ENCODE peak calls at places on chromosome 9, in ten cellular contexts. Y is WTC11; E is cardiac septum; D is activated CD8-positive, alpha-beta T cell treated with anti-CD3 and anti-CD28 coated beads for 36 hours; L is GM23338; N is activated CD8-positive, alpha-beta memory T cell treated with anti-CD3 and anti-CD28 coated beads, Interleukin-2, amount 50 U/mL, for 48 hours; O is NCI-H2081; I is GM19239; B is NCI-H774; M is effector memory CD4-positive, alpha-beta T cell. V is an unnamed sample.

GRCh38 chr9:129561594-129562281 is 59.2 kb downstream of the C9orf50 start:
- DNase-seq in Y (no peak), E (no peak), D (no peak), L (peak), N (no peak), O (no peak), I (no peak), B (peak), M (no peak), V (no peak)

GRCh38 chr9:84136119-84136868 is 155.7 kb downstream of the RMI1 start:
- DNase-seq in Y (no peak), E (no peak), D (no peak), L (no peak), N (no peak), O (peak), I (no peak), B (peak), M (no peak), V (no peak)

GRCh38 chr9:114097613-114098020 is 1.5 kb downstream of the KIF12 start:
- DNase-seq in Y (no peak), E (no peak), D (no peak), L (no peak), N (no peak), O (peak), I (no peak), B (no peak), M (no peak), V (no peak)

GRCh38 chr9:73371801-73372200 is 220.1 kb downstream of the ANXA1 start:
- DNase-seq in Y (no peak), E (no peak), D (no peak), L (no peak), N (no peak), O (no peak), I (no peak), B (no peak), M (no peak), V (no peak)

GRCh38 chr9:131799177-131799823 is 59.4 kb upstream of the RAPGEF1 start:
- DNase-seq in Y (peak), E (peak), D (peak), L (peak), N (peak), O (no peak), I (peak), B (no peak), M (no peak), V (no peak)

GRCh38 chr9:105063665-105064247 is 135.8 kb upstream of the ABCA1 start:
- DNase-seq in Y (no peak), E (no peak), D (peak), L (no peak), N (no peak), O (no peak), I (no peak), B (no peak), M (no peak), V (no peak)

GRCh38 chr9:131276891-131277672 is 772 bp upstream of the FAM78A start:
- DNase-seq in Y (no peak), E (no peak), D (peak), L (no peak), N (peak), O (no peak), I (no peak), B (no peak), M (peak), V (no peak)

GRCh38 chr9:86239053-86239770 is 20.2 kb downstream of the C9orf153 start:
- DNase-seq in Y (no peak), E (no peak), D (no peak), L (no peak), N (no peak), O (no peak), I (no peak), B (no peak), M (no peak), V (no peak)

GRCh38 chr9:121902483-121903135 is 190.5 kb downstream of the TTLL11 start:
- DNase-seq in Y (no peak), E (no peak), D (no peak), L (no peak), N (no peak), O (no peak), I (no peak), B (no peak), M (no peak), V (no peak)

GRCh38 chr9:71693607-71694006 is 74.7 kb downstream of the CEMIP2 start:
- DNase-seq in Y (no peak), E (no peak), D (no peak), L (no peak), N (no peak), O (no peak), I (no peak), B (no peak), M (no peak), V (no peak)

GRCh38 chr9:2771661-2772060 is 54.4 kb downstream of the KCNV2 start:
- DNase-seq in Y (no peak), E (no peak), D (no peak), L (no peak), N (no peak), O (no peak), I (no peak), B (no peak), M (no peak), V (no peak)

GRCh38 chr9:114687034-114687433 is 5.0 kb upstream of the TEX48 start:
- DNase-seq in Y (no peak), E (no peak), D (no peak), L (no peak), N (no peak), O (no peak), I (no peak), B (no peak), M (no peak), V (no peak)

GRCh38 chr9:21672762-21673161 is 129.7 kb upstream of the MTAP start:
- DNase-seq in Y (no peak), E (no peak), D (no peak), L (no peak), N (no peak), O (no peak), I (no peak), B (no peak), M (no peak), V (no peak)

GRCh38 chr9:87310827-87311564 is 186.7 kb upstream of the DAPK1 start:
- DNase-seq in Y (no peak), E (no peak), D (no peak), L (no peak), N (no peak), O (no peak), I (no peak), B (no peak), M (no peak), V (no peak)

GRCh38 chr9:19101203-19101602 is 1.5 kb downstream of the HAUS6 start:
- DNase-seq in Y (no peak), E (no peak), D (no peak), L (no peak), N (no peak), O (no peak), I (no peak), B (no peak), M (no peak), V (no peak)

GRCh38 chr9:26723486-26723885 is 169.1 kb downstream of the CAAP1 start:
- DNase-seq in Y (peak), E (no peak), D (peak), L (peak), N (peak), O (no peak), I (peak), B (peak), M (no peak), V (no peak)

GRCh38 chr9:9605681-9606080 is 1007.1 kb downstream of the PTPRD start:
- DNase-seq in Y (no peak), E (no peak), D (no peak), L (no peak), N (no peak), O (no peak), I (no peak), B (no peak), M (no peak), V (no peak)

GRCh38 chr9:93233033-93233432 is 49.1 kb downstream of the WNK2 start:
- DNase-seq in Y (no peak), E (no peak), D (no peak), L (no peak), N (no peak), O (no peak), I (no peak), B (no peak), M (no peak), V (no peak)

GRCh38 chr9:135988493-135988892 is 27.3 kb upstream of the UBAC1 start:
- DNase-seq in Y (no peak), E (no peak), D (no peak), L (no peak), N (no peak), O (no peak), I (no peak), B (no peak), M (no peak), V (no peak)

GRCh38 chr9:4286086-4286485 is 13.8 kb downstream of the GLIS3 start:
- DNase-seq in Y (no peak), E (no peak), D (no peak), L (no peak), N (no peak), O (no peak), I (no peak), B (no peak), M (no peak), V (no peak)

GRCh38 chr9:84170521-84171141 is 169.9 kb downstream of the SLC28A3 start:
- DNase-seq in Y (peak), E (peak), D (no peak), L (peak), N (no peak), O (no peak), I (no peak), B (no peak), M (no peak), V (no peak)

GRCh38 chr9:121138973-121139372 is 62.7 kb downstream of the RAB14 start:
- DNase-seq in Y (no peak), E (no peak), D (no peak), L (no peak), N (no peak), O (no peak), I (no peak), B (no peak), M (no peak), V (no peak)

GRCh38 chr9:72431036-72431435 is 66.0 kb upstream of the ZFAND5 start:
- DNase-seq in Y (no peak), E (no peak), D (no peak), L (no peak), N (no peak), O (no peak), I (no peak), B (no peak), M (no peak), V (no peak)

GRCh38 chr9:123550797-123551196 is 194.8 kb downstream of the CRB2 start:
- DNase-seq in Y (peak), E (no peak), D (no peak), L (peak), N (no peak), O (no peak), I (no peak), B (no peak), M (no peak), V (no peak)

GRCh38 chr9:134224130-134224826 is 59.9 kb upstream of the RNU6ATAC start:
- DNase-seq in Y (no peak), E (no peak), D (no peak), L (no peak), N (no peak), O (no peak), I (no peak), B (no peak), M (no peak), V (no peak)

GRCh38 chr9:97109194-97109811 is 70.4 kb upstream of the CTSV start:
- DNase-seq in Y (peak), E (no peak), D (peak), L (peak), N (no peak), O (no peak), I (no peak), B (peak), M (no peak), V (no peak)

GRCh38 chr9:4704129-4704528 is 24.8 kb downstream of the CDC37L1 start:
- DNase-seq in Y (no peak), E (no peak), D (no peak), L (no peak), N (no peak), O (no peak), I (no peak), B (no peak), M (no peak), V (no peak)

GRCh38 chr9:77161966-77162365 is 15.4 kb upstream of the VPS13A start:
- DNase-seq in Y (no peak), E (no peak), D (no peak), L (no peak), N (no peak), O (no peak), I (no peak), B (no peak), M (no peak), V (no peak)

GRCh38 chr9:114372971-114373591 is 14.7 kb downstream of the AKNA start:
- DNase-seq in Y (no peak), E (peak), D (peak), L (no peak), N (peak), O (no peak), I (peak), B (no peak), M (peak), V (no peak)

GRCh38 chr9:6006968-6007769 is 8.3 kb downstream of the RANBP6 start:
- DNase-seq in Y (peak), E (peak), D (peak), L (peak), N (peak), O (peak), I (peak), B (peak), M (peak), V (peak)

GRCh38 chr9:99436636-99437035 is 214.6 kb downstream of the SEC61B start:
- DNase-seq in Y (no peak), E (no peak), D (no peak), L (no peak), N (no peak), O (no peak), I (no peak), B (no peak), M (no peak), V (no peak)